ENCODE peak calls at places on chromosomes 3 and 15, in five cellular contexts. One of them, this sample, is unnamed.

GRCh38 chr15:45588199-45588910 is 1.2 kb downstream of the BLOC1S6 start:
- DNase-seq in fibroblast of lung: peak; percentile 17
- DNase-seq in uterus: no peak
- DNase-seq in pancreas: no peak
- DNase-seq in colonic mucosa: no peak
- DNase-seq in this sample: no peak

GRCh38 chr3:155018621-155019330 is 61.3 kb upstream of the MME start:
- DNase-seq in pancreas: no peak
- DNase-seq in colonic mucosa: no peak
- DNase-seq in fibroblast of lung: no peak
- DNase-seq in uterus: no peak
- DNase-seq in this sample: no peak

GRCh38 chr3:135565481-135565880 is 400.0 kb upstream of the PPP2R3A start:
- DNase-seq in uterus: no peak
- DNase-seq in colonic mucosa: no peak
- DNase-seq in fibroblast of lung: no peak
- DNase-seq in pancreas: no peak
- DNase-seq in this sample: no peak

GRCh38 chr3:16480861-16481569 is 32.5 kb downstream of the RFTN1 start:
- DNase-seq in uterus: no peak
- DNase-seq in fibroblast of lung: peak; percentile 79
- DNase-seq in pancreas: no peak
- DNase-seq in colonic mucosa: no peak
- DNase-seq in this sample: no peak

GRCh38 chr3:11612515-11613184 is 31.1 kb downstream of the VGLL4 start:
- DNase-seq in uterus: no peak
- DNase-seq in fibroblast of lung: no peak
- DNase-seq in pancreas: no peak
- DNase-seq in colonic mucosa: no peak
- DNase-seq in this sample: no peak

GRCh38 chr15:80179025-80179759 is 26.4 kb downstream of the FAH start:
- DNase-seq in colonic mucosa: no peak
- DNase-seq in uterus: no peak
- DNase-seq in fibroblast of lung: peak; percentile 93
- DNase-seq in pancreas: no peak
- DNase-seq in this sample: no peak

GRCh38 chr3:64444619-64445317 is 219.5 kb upstream of the PRICKLE2 start:
- DNase-seq in fibroblast of lung: no peak
- DNase-seq in uterus: no peak
- DNase-seq in pancreas: no peak
- DNase-seq in colonic mucosa: peak; percentile 19
- DNase-seq in this sample: no peak

GRCh38 chr15:42727740-42728355 is 9.1 kb downstream of the CDAN1 start:
- DNase-seq in fibroblast of lung: no peak
- DNase-seq in pancreas: peak; percentile 9
- DNase-seq in uterus: no peak
- DNase-seq in colonic mucosa: no peak
- DNase-seq in this sample: no peak

GRCh38 chr3:34351857-34352545 is 553.6 kb downstream of the PDCD6IP start:
- DNase-seq in pancreas: no peak
- DNase-seq in fibroblast of lung: no peak
- DNase-seq in uterus: no peak
- DNase-seq in colonic mucosa: no peak
- DNase-seq in this sample: no peak

DNA sequence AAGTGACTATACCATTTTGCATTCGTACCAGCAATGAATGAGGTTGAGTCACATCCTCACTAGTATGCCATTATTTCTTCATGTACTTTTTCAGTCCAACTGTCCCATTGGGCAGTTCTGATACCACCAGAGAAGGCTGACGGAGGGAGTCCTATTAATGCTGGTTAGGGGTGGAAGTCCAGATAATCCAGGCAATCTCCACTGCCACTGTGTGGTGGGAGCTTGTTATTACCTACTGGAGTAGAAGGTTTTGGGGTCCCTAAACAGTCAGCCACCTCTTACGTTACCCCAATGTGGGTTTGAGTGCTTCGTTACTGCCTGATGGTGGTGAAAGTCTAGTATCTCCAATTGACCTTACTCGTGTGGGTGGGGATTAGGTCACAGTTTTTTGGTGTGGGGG is 210.8 kb downstream of the DOCK3 start:
- DNase-seq in fibroblast of lung: no peak
- DNase-seq in uterus: no peak
- DNase-seq in colonic mucosa: no peak
- DNase-seq in pancreas: no peak
- DNase-seq in this sample: no peak
- TF ChIP-seq CTCF in fibroblast of lung: no peak
- TF ChIP-seq CTCF in uterus: peak; percentile 12
- TF ChIP-seq CTCF in colonic mucosa: no peak
- TF ChIP-seq CTCF in pancreas: no peak
- TF ChIP-seq CTCF in this sample: peak; percentile 21

GRCh38 chr3:101833446-101833974 is 15.8 kb upstream of the NFKBIZ start:
- DNase-seq in fibroblast of lung: no peak
- DNase-seq in pancreas: no peak
- DNase-seq in colonic mucosa: no peak
- DNase-seq in uterus: no peak
- DNase-seq in this sample: no peak
- H3K4me1 ChIP-seq in fibroblast of lung: peaks cover 4% of the 10 kb centered on the region
- H3K4me1 ChIP-seq in pancreas: peaks cover 6% of the 10 kb centered on the region
- H3K4me1 ChIP-seq in colonic mucosa: peaks cover 19% of the 10 kb centered on the region
- H3K4me1 ChIP-seq in uterus: no peaks in the 10 kb centered on the region
- H3K4me1 ChIP-seq in this sample: no peaks in the 10 kb centered on the region

GRCh38 chr3:147409143-147410121 is at the start of gene ZIC1:
- DNase-seq in uterus: no peak
- DNase-seq in pancreas: no peak
- DNase-seq in colonic mucosa: no peak
- DNase-seq in fibroblast of lung: peak; percentile 71
- DNase-seq in this sample: no peak

GRCh38 chr3:147411235-147411607 is 2.1 kb downstream of the ZIC1 start:
- DNase-seq in fibroblast of lung: no peak
- DNase-seq in colonic mucosa: no peak
- DNase-seq in pancreas: no peak
- DNase-seq in uterus: no peak
- DNase-seq in this sample: no peak

GRCh38 chr3:147410126-147410517 is 957 bp downstream of the ZIC1 start:
- DNase-seq in fibroblast of lung: no peak
- DNase-seq in colonic mucosa: no peak
- DNase-seq in pancreas: no peak
- DNase-seq in uterus: no peak
- DNase-seq in this sample: no peak

GRCh38 chr3:147411777-147412176 is 2.6 kb downstream of the ZIC1 start:
- DNase-seq in uterus: no peak
- DNase-seq in pancreas: no peak
- DNase-seq in fibroblast of lung: no peak
- DNase-seq in colonic mucosa: no peak
- DNase-seq in this sample: no peak

GRCh38 chr3:147410518-147411234 is 1.5 kb downstream of the ZIC1 start:
- DNase-seq in pancreas: no peak
- DNase-seq in uterus: no peak
- DNase-seq in fibroblast of lung: peak; percentile 65
- DNase-seq in colonic mucosa: no peak
- DNase-seq in this sample: no peak
- H3K27me3 ChIP-seq in pancreas: peaks cover 20% of the 10 kb centered on the region
- H3K27me3 ChIP-seq in uterus: peaks cover 97% of the 10 kb centered on the region
- H3K27me3 ChIP-seq in fibroblast of lung: peaks cover 95% of the 10 kb centered on the region
- H3K27me3 ChIP-seq in colonic mucosa: peaks cover 95% of the 10 kb centered on the region
- H3K27me3 ChIP-seq in this sample: peaks cover 100% of the 10 kb centered on the region

GRCh38 chr3:100006570-100007271 is 107.6 kb downstream of the FILIP1L start:
- DNase-seq in fibroblast of lung: peak; percentile 75
- DNase-seq in pancreas: no peak
- DNase-seq in colonic mucosa: no peak
- DNase-seq in uterus: no peak
- DNase-seq in this sample: no peak
- TF ChIP-seq CTCF in fibroblast of lung: peak; percentile 11
- TF ChIP-seq CTCF in pancreas: no peak
- TF ChIP-seq CTCF in colonic mucosa: no peak
- TF ChIP-seq CTCF in uterus: peak; percentile 10
- TF ChIP-seq CTCF in this sample: peak; percentile 38

GRCh38 chr3:41205591-41205990 is 6.3 kb downstream of the CTNNB1 start:
- DNase-seq in uterus: no peak
- DNase-seq in fibroblast of lung: no peak
- DNase-seq in colonic mucosa: no peak
- DNase-seq in pancreas: no peak
- DNase-seq in this sample: no peak

GRCh38 chr3:41208507-41208906 is 9.2 kb downstream of the CTNNB1 start:
- DNase-seq in colonic mucosa: no peak
- DNase-seq in fibroblast of lung: no peak
- DNase-seq in pancreas: no peak
- DNase-seq in uterus: no peak
- DNase-seq in this sample: no peak

GRCh38 chr3:41204369-41204768 is 5.1 kb downstream of the CTNNB1 start:
- DNase-seq in pancreas: no peak
- DNase-seq in uterus: no peak
- DNase-seq in fibroblast of lung: no peak
- DNase-seq in colonic mucosa: no peak
- DNase-seq in this sample: no peak

GRCh38 chr3:41209646-41210045 is 10.3 kb downstream of the CTNNB1 start:
- DNase-seq in fibroblast of lung: no peak
- DNase-seq in colonic mucosa: no peak
- DNase-seq in pancreas: no peak
- DNase-seq in uterus: no peak
- DNase-seq in this sample: no peak

GRCh38 chr3:41207355-41207754 is 8.1 kb downstream of the CTNNB1 start:
- DNase-seq in uterus: no peak
- DNase-seq in pancreas: no peak
- DNase-seq in colonic mucosa: no peak
- DNase-seq in fibroblast of lung: no peak
- DNase-seq in this sample: no peak
- H3K4me1 ChIP-seq in uterus: peaks cover 27% of the 10 kb centered on the region
- H3K4me1 ChIP-seq in pancreas: peaks cover 39% of the 10 kb centered on the region
- H3K4me1 ChIP-seq in colonic mucosa: peaks cover 4% of the 10 kb centered on the region
- H3K4me1 ChIP-seq in fibroblast of lung: peaks cover 6% of the 10 kb centered on the region
- H3K4me1 ChIP-seq in this sample: no peaks in the 10 kb centered on the region

GRCh38 chr3:149658444-149659172 is 783 bp upstream of the WWTR1 start:
- DNase-seq in uterus: peak; percentile 86
- DNase-seq in pancreas: no peak
- DNase-seq in colonic mucosa: peak; percentile 53
- DNase-seq in fibroblast of lung: peak; percentile 86
- DNase-seq in this sample: peak; percentile 93

GRCh38 chr3:149660462-149660861 is 2.6 kb upstream of the WWTR1 start:
- DNase-seq in pancreas: no peak
- DNase-seq in fibroblast of lung: no peak
- DNase-seq in uterus: no peak
- DNase-seq in colonic mucosa: no peak
- DNase-seq in this sample: no peak

GRCh38 chr3:149657796-149658443 is at the start of gene WWTR1:
- DNase-seq in pancreas: peak; percentile 85
- DNase-seq in uterus: peak; percentile 98
- DNase-seq in colonic mucosa: peak; percentile 76
- DNase-seq in fibroblast of lung: peak; percentile 97
- DNase-seq in this sample: peak; percentile 98

GRCh38 chr3:149657458-149657795 is 398 bp downstream of the WWTR1 start:
- DNase-seq in colonic mucosa: peak; percentile 30
- DNase-seq in fibroblast of lung: peak; percentile 63
- DNase-seq in uterus: peak; percentile 81
- DNase-seq in pancreas: no peak
- DNase-seq in this sample: peak; percentile 84

DNA sequence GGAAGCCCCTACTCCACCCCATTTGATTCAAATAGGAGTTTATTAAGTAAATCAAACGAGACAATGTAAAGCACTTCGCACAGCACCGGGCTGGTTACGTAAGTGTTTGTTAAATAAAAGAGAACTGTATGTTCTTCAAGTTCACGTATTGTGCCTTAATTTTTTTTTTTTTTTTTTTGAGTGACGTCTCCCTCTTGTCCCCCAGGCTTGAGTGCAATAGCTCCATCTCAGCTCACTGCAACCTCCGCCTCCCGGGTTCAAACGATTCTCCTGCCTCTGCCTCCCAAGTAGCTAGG is 1.3 kb upstream of the WWTR1 start:
- DNase-seq in colonic mucosa: no peak
- DNase-seq in uterus: peak; percentile 69
- DNase-seq in pancreas: no peak
- DNase-seq in fibroblast of lung: no peak
- DNase-seq in this sample: no peak
- H3K27me3 ChIP-seq in colonic mucosa: peaks cover 41% of the 10 kb centered on the region
- H3K27me3 ChIP-seq in uterus: no peaks in the 10 kb centered on the region
- H3K27me3 ChIP-seq in pancreas: no peaks in the 10 kb centered on the region
- H3K27me3 ChIP-seq in fibroblast of lung: no peaks in the 10 kb centered on the region
- H3K27me3 ChIP-seq in this sample: no peaks in the 10 kb centered on the region

DNA sequence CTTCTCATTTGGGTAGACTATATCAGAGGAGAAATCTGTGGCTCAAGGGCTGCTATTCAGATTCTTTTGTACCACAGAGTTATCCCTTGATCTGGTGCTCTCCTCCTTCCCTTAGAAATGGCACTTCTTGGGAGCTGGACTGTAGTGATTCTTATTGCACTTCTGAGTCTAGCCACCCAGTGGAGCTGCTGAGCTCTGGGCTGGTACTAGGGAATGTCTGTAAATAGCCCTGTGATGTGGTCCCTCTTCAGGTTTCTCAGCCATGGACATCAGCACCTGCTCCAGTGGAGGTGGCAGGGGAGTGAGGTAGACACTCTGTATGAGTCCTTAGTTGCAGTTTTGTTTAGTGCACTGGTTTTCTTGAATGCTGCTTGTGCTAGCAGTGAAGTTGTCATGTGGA is 1292.6 kb downstream of the SI start:
- DNase-seq in uterus: no peak
- DNase-seq in colonic mucosa: no peak
- DNase-seq in fibroblast of lung: no peak
- DNase-seq in pancreas: no peak
- DNase-seq in this sample: no peak
- TF ChIP-seq CTCF in uterus: no peak
- TF ChIP-seq CTCF in colonic mucosa: no peak
- TF ChIP-seq CTCF in fibroblast of lung: no peak
- TF ChIP-seq CTCF in pancreas: no peak
- TF ChIP-seq CTCF in this sample: no peak

GRCh38 chr3:47475570-47476329 is at the start of gene SCAP:
- DNase-seq in fibroblast of lung: peak; percentile 53
- DNase-seq in pancreas: peak; percentile 95
- DNase-seq in colonic mucosa: peak; percentile 95
- DNase-seq in uterus: peak; percentile 92
- DNase-seq in this sample: peak; percentile 93

GRCh38 chr3:47476644-47477199 is 981 bp upstream of the SCAP start:
- DNase-seq in uterus: no peak
- DNase-seq in pancreas: no peak
- DNase-seq in fibroblast of lung: no peak
- DNase-seq in colonic mucosa: peak; percentile 21
- DNase-seq in this sample: no peak

GRCh38 chr3:47476330-47476626 is 537 bp upstream of the SCAP start:
- DNase-seq in colonic mucosa: no peak
- DNase-seq in pancreas: no peak
- DNase-seq in fibroblast of lung: no peak
- DNase-seq in uterus: no peak
- DNase-seq in this sample: no peak

GRCh38 chr3:47479826-47480160 is 4.1 kb upstream of the SCAP start:
- DNase-seq in uterus: no peak
- DNase-seq in fibroblast of lung: no peak
- DNase-seq in pancreas: no peak
- DNase-seq in colonic mucosa: no peak
- DNase-seq in this sample: no peak

DNA sequence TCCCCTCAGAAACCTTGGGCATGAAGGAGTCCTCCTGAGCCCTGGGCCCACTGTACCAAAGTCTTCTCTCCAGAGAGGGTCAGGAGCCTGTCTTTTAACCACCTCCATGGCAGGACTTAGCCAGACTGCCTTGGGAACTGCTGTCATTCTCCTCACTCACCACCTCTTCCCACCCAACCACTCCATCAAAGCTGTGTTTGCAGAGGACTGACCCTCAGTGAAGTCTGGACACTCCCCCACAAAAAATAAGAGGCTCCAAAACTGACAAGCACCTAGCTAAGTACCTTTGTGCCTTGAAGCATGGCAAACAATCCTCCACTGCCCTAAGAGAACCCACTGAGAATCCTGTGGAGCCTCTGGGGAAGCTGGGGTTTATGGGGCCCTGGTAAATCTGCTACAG is 2.3 kb upstream of the SCAP start:
- DNase-seq in pancreas: no peak
- DNase-seq in fibroblast of lung: no peak
- DNase-seq in colonic mucosa: no peak
- DNase-seq in uterus: no peak
- DNase-seq in this sample: no peak
- H3K4me1 ChIP-seq in pancreas: no peaks in the 10 kb centered on the region
- H3K4me1 ChIP-seq in fibroblast of lung: peaks cover 2% of the 10 kb centered on the region
- H3K4me1 ChIP-seq in colonic mucosa: peaks cover 13% of the 10 kb centered on the region
- H3K4me1 ChIP-seq in uterus: peaks cover 6% of the 10 kb centered on the region
- H3K4me1 ChIP-seq in this sample: peaks cover 4% of the 10 kb centered on the region

This sample was measured in tibial artery.